ENCODE peak calls at places on chromosomes 4 and X, in seven cellular contexts. J is epithelial cell of proximal tubule, L is body of pancreas, D is heart right ventricle, B is cardiac fibroblast, Z is AG09319, T is A549. M is an unnamed sample.

GRCh38 chr4:16591867-16592266 is 306.6 kb downstream of the LDB2 start:
- DNase-seq in Z (no peak), L (peak; percentile 41), D (peak; percentile 57), J (no peak), B (peak; percentile 86), T (no peak), M (no peak)

GRCh38 chrX:105375816-105376215 is 155.3 kb upstream of the TEX13A start:
- DNase-seq in D (no peak), Z (no peak), T (no peak), J (no peak), B (peak; percentile 76), L (no peak), M (peak; percentile 63)

GRCh38 chrX:31036895-31037294 is 34.9 kb downstream of the FTHL17 start:
- DNase-seq in Z (peak; percentile 1), L (peak; percentile 61), D (peak; percentile 24), J (no peak), T (peak; percentile 10), B (peak; percentile 58), M (peak; percentile 23)

GRCh38 chrX:7568597-7568996 is 274.4 kb upstream of the VCX start:
- DNase-seq in D (no peak), L (no peak), B (no peak), J (no peak), Z (no peak), T (no peak), M (no peak)

GRCh38 chr4:42284030-42284429 is 113.3 kb upstream of the SHISA3 start:
- DNase-seq in B (no peak), L (no peak), Z (no peak), T (no peak), J (no peak), D (no peak), M (no peak)

GRCh38 chr4:182695842-182696241 is 221.3 kb downstream of the DCTD start:
- DNase-seq in Z (no peak), D (no peak), J (peak; percentile 15), B (no peak), T (no peak), L (no peak), M (no peak)

GRCh38 chrX:72052415-72053090 is 79.2 kb downstream of the RTL5 start:
- DNase-seq in L (no peak), J (no peak), T (no peak), D (no peak), B (no peak), Z (no peak), M (no peak)

GRCh38 chr4:88528861-88529260 is 5.3 kb upstream of the PYURF start:
- DNase-seq in Z (no peak), B (peak; percentile 20), L (no peak), D (no peak), T (no peak), J (no peak), M (no peak)

GRCh38 chr4:123659759-123660158 is 263.2 kb downstream of the SPRY1 start:
- DNase-seq in L (no peak), T (no peak), D (no peak), B (peak; percentile 20), J (no peak), Z (no peak), M (no peak)
- TF ChIP-seq CTCF in L (peak; percentile 52), T (peak; percentile 45), D (no peak), B (peak; percentile 17), J (peak; percentile 59), Z (peak; percentile 29), M (no peak)

DNA sequence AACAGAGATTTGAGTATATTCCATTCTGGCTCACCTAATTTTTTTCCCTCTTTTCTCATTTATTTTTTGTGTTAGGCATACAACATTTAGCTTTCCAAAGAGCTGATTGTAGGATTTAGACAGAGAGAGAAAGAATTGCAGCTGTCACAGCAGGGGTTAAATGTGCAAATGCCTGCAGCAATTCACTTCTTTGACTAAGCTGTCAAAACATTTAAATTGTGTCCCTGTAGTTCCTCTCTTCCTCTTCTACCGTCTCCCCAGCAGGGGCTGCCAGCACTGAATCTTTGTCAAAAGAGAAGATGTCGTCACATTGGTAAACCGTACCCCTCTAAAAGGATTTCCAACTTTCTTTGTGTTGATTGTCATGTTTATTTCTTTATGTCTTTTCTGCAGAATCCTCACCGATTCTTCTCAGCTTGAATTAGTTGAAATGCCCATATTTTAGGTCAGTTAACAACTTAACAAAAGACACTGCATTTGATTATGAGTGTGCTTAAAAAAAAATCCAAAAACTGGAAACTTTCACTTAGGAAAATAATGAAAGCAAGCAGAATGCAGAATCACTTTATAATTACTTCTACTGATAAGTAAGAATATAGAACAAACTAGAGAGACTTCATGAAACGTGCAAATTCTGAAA is 111.1 kb upstream of the PTPN13 start:
- DNase-seq in Z (no peak), L (no peak), B (peak; percentile 25), T (no peak), J (no peak), D (no peak), M (peak; percentile 20)
- TF ChIP-seq CTCF in Z (peak; percentile 6), L (no peak), B (peak; percentile 35), T (no peak), J (peak; percentile 27), D (no peak), M (peak; percentile 39)

GRCh38 chr4:122914292-122914904 is 8.0 kb downstream of the NUDT6 start:
- DNase-seq in D (no peak), Z (no peak), L (no peak), B (peak; percentile 67), J (no peak), T (no peak), M (no peak)
- TF ChIP-seq CTCF in D (no peak), Z (peak; percentile 44), L (no peak), B (peak; percentile 33), J (peak; percentile 50), T (peak; percentile 64), M (peak; percentile 46)

GRCh38 chrX:32525234-32525633 is 686.1 kb downstream of the DMD start:
- DNase-seq in T (no peak), J (no peak), Z (no peak), L (no peak), D (no peak), B (no peak), M (no peak)

GRCh38 chrX:32532282-32532681 is 679.1 kb downstream of the DMD start:
- DNase-seq in B (peak; percentile 1), Z (no peak), D (no peak), L (no peak), T (no peak), J (no peak), M (no peak)

GRCh38 chrX:32533848-32534247 is 677.5 kb downstream of the DMD start:
- DNase-seq in D (no peak), Z (no peak), L (no peak), B (no peak), T (no peak), J (no peak), M (no peak)

GRCh38 chrX:32530802-32531403 is 680.4 kb downstream of the DMD start:
- DNase-seq in J (no peak), T (no peak), Z (peak; percentile 5), B (peak; percentile 54), L (peak; percentile 16), D (no peak), M (peak; percentile 24)
- TF ChIP-seq CTCF in J (peak; percentile 60), T (peak; percentile 47), Z (peak; percentile 65), B (peak; percentile 33), L (peak; percentile 57), D (no peak), M (peak; percentile 57)

GRCh38 chr4:19803406-19803805 is 448.3 kb upstream of the SLIT2 start:
- DNase-seq in Z (no peak), L (no peak), D (no peak), B (peak; percentile 16), T (no peak), J (no peak), M (no peak)
- TF ChIP-seq CTCF in Z (no peak), L (no peak), D (no peak), B (no peak), T (no peak), J (peak; percentile 31), M (no peak)

DNA sequence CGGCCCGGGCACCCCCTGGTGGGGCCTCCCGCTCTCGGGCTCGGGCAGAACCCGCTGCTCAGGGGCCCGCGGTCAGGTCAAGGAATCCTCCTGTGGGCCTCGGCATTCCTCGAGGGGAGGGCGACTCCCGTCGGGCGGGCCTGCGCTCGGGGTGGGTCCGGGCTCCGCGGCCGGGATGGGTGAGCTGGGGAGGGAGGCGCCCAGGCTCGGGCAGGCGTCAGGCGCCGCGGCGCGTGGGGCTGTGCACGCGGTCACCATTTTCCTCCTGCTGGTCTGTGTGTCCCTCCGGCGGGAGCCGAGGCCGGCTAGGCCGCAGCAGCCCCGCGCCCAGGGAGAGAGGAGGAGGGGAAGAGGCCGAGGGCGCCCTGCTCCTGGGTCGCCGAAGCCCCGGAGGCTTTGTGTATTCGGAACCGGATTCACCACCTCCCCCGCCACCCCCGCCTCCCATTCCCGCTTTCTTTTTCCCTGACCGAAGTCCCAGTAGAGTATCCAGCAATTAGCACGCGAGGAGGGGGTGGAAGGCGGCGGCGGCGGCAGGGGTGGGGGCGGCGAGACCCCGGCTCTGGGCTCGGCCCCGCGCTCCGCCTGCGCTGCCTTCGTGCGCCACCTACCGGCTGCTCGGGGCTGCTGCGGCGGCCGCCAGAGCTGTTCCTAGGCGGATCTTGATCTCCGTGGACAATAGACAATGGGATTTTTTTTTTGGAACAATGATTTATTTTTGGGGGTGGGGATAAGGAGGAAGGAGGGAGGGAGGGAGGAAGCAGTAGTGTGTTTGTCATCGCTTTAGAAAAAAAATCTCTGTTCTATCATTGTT is 99.0 kb upstream of the MAML3 start:
- DNase-seq in L (peak; percentile 71), T (peak; percentile 63), D (peak; percentile 65), Z (peak; percentile 19), J (no peak), B (peak; percentile 84), M (peak; percentile 35)
- TF ChIP-seq CTCF in L (peak; percentile 85), T (peak; percentile 85), D (peak; percentile 98), Z (peak; percentile 77), J (peak; percentile 74), B (peak; percentile 74), M (peak; percentile 75)

GRCh38 chr4:180668732-180669131 is 1574.5 kb upstream of the TENM3 start:
- DNase-seq in B (no peak), J (no peak), D (no peak), L (no peak), Z (no peak), T (no peak), M (no peak)

GRCh38 chr4:180669637-180670036 is 1573.6 kb upstream of the TENM3 start:
- DNase-seq in L (no peak), D (no peak), J (peak; percentile 100), T (no peak), Z (no peak), B (no peak), M (peak; percentile 82)

GRCh38 chr4:180665481-180665880 is 1577.7 kb upstream of the TENM3 start:
- DNase-seq in Z (no peak), T (no peak), J (no peak), B (no peak), D (no peak), L (no peak), M (no peak)

GRCh38 chr4:180664766-180665368 is 1578.3 kb upstream of the TENM3 start:
- DNase-seq in B (peak; percentile 89), D (peak; percentile 70), J (peak; percentile 56), T (peak; percentile 35), L (peak; percentile 82), Z (peak; percentile 65), M (peak; percentile 91)

GRCh38 chr4:180665994-180666818 is 1577.0 kb upstream of the TENM3 start:
- DNase-seq in B (peak; percentile 40), T (peak; percentile 6), L (peak; percentile 37), D (peak; percentile 6), Z (peak; percentile 24), J (peak; percentile 26), M (peak; percentile 50)
- TF ChIP-seq CTCF in B (peak; percentile 41), T (peak; percentile 31), L (peak; percentile 42), D (no peak), Z (peak; percentile 61), J (peak; percentile 87), M (peak; percentile 73)